ENCODE peak calls at places on chromosomes 1 and 21, in four cellular contexts. J is K562, B is GM12878, C is HepG2. O is an unnamed sample.

GRCh38 chr21:46065215-46065992 is 32.5 kb upstream of the COL6A2 start:
- DNase-seq in J (no peak), B (no peak), C (no peak), O (no peak)

GRCh38 chr1:3865606-3866160 is 8.4 kb downstream of the DFFB start:
- DNase-seq in J (no peak), B (no peak), C (no peak), O (no peak)

GRCh38 chr1:119968068-119968492 is 71.8 kb upstream of the ADAM30 start:
- DNase-seq in J (peak), B (peak), C (peak), O (peak)

GRCh38 chr1:109187127-109187526 is 26.6 kb upstream of the SARS1 start:
- DNase-seq in J (peak), B (no peak), C (no peak), O (no peak)

GRCh38 chr1:112057736-112058135 is 68.3 kb upstream of the KCND3 start:
- DNase-seq in J (no peak), B (no peak), C (no peak), O (no peak)

GRCh38 chr1:14723401-14723800 is 124.9 kb downstream of the KAZN start:
- DNase-seq in J (no peak), B (no peak), C (no peak), O (no peak)

GRCh38 chr1:68057564-68057963 is 7.1 kb upstream of the DIRAS3 start:
- DNase-seq in J (no peak), B (no peak), C (no peak), O (no peak)

GRCh38 chr1:60169206-60169605 is 95.6 kb upstream of the C1orf87 start:
- DNase-seq in J (no peak), B (no peak), C (no peak), O (no peak)

GRCh38 chr1:191174298-191174697 is 696.6 kb upstream of the BRINP3 start:
- DNase-seq in J (no peak), B (peak), C (no peak), O (no peak)

GRCh38 chr1:52668711-52669110 is 29.4 kb downstream of the COA7 start:
- DNase-seq in J (no peak), B (no peak), C (no peak), O (no peak)

GRCh38 chr1:43366179-43366578 is 1.6 kb downstream of the ELOVL1 start:
- DNase-seq in J (peak), B (no peak), C (no peak), O (no peak)

GRCh38 chr21:26769613-26770188 is 75.5 kb downstream of the ADAMTS1 start:
- DNase-seq in J (no peak), B (no peak), C (no peak), O (peak)

GRCh38 chr1:91526496-91526895 is 25.8 kb downstream of the CDC7 start:
- DNase-seq in J (no peak), B (no peak), C (no peak), O (no peak)

GRCh38 chr1:91583326-91583755 is 82.7 kb downstream of the CDC7 start:
- DNase-seq in J (no peak), B (no peak), C (no peak), O (no peak)

GRCh38 chr1:109786107-109786470 is 22.4 kb upstream of the EPS8L3 start:
- DNase-seq in J (no peak), B (no peak), C (no peak), O (no peak)

GRCh38 chr1:158028956-158029355 is 35.5 kb downstream of the KIRREL1 start:
- DNase-seq in J (no peak), B (no peak), C (no peak), O (no peak)

GRCh38 chr1:155044812-155045690 is 6.1 kb upstream of the ADAM15 start:
- DNase-seq in J (peak), B (no peak), C (peak), O (peak)

GRCh38 chr1:218611916-218612580 is 266.9 kb downstream of the TGFB2 start:
- DNase-seq in J (no peak), B (no peak), C (no peak), O (no peak)

GRCh38 chr1:59701376-59701775 is 113.4 kb upstream of the HOOK1 start:
- DNase-seq in J (no peak), B (no peak), C (no peak), O (no peak)

GRCh38 chr1:43067856-43068751 is 104.0 kb downstream of the EBNA1BP2 start:
- DNase-seq in J (no peak), B (no peak), C (no peak), O (no peak)

GRCh38 chr1:239811211-239811902 is 280.3 kb upstream of the FMN2 start:
- DNase-seq in J (no peak), B (no peak), C (no peak), O (no peak)

GRCh38 chr1:44406761-44407429 is 1.8 kb downstream of the RNF220 start:
- DNase-seq in J (no peak), B (no peak), C (no peak), O (no peak)

GRCh38 chr1:87024936-87025537 is 110.6 kb downstream of the HS2ST1 start:
- DNase-seq in J (peak), B (no peak), C (peak), O (peak)

GRCh38 chr1:233244183-233244582 is 51.3 kb downstream of the PCNX2 start:
- DNase-seq in J (no peak), B (no peak), C (peak), O (peak)

GRCh38 chr1:168452329-168452728 is 91.5 kb downstream of the XCL2 start:
- DNase-seq in J (peak), B (no peak), C (no peak), O (no peak)

GRCh38 chr1:2414297-2414958 is 2.1 kb upstream of the PEX10 start:
- DNase-seq in J (peak), B (peak), C (peak), O (peak)

GRCh38 chr1:86753700-86754099 is 49.3 kb downstream of the SH3GLB1 start:
- DNase-seq in J (no peak), B (no peak), C (peak), O (no peak)

GRCh38 chr1:225299624-225300023 is 128.2 kb downstream of the LBR start:
- DNase-seq in J (no peak), B (no peak), C (no peak), O (no peak)

GRCh38 chr1:241167121-241167619 is 189.8 kb downstream of the RGS7 start:
- DNase-seq in J (no peak), B (no peak), C (no peak), O (peak)

GRCh38 chr1:68204965-68205630 is 27.2 kb downstream of the WLS start:
- DNase-seq in J (no peak), B (no peak), C (no peak), O (no peak)

GRCh38 chr1:184805667-184806295 is 51.1 kb upstream of the EDEM3 start:
- DNase-seq in J (peak), B (peak), C (peak), O (peak)

GRCh38 chr1:208670778-208671177 is 426.6 kb upstream of the PLXNA2 start:
- DNase-seq in J (no peak), B (no peak), C (no peak), O (no peak)

DNA sequence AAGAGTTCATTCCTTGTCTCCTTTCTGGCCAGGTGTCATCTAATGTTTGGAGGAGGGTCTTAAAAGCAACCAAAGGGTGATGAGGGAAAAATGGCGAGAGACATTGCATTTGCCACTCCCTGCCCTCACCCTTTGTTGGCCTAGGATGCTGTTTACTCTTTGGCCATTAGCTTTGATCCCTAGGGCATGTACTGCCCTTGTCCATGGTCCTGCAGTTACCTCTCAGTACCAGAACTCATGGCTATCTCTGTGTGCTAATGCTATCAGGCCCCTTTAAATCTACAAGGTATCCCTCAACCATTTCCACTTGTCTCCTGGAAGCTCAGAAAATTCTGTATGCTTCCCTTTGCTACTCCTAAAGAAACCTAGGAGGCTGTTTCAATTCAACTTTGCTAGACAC is 424.8 kb upstream of the PLXNA2 start:
- DNase-seq in J (no peak), B (no peak), C (no peak), O (no peak)
- TF ChIP-seq POLR2AphosphoS2 in J (no peak), B (no peak), C (no peak), O (no peak)

DNA sequence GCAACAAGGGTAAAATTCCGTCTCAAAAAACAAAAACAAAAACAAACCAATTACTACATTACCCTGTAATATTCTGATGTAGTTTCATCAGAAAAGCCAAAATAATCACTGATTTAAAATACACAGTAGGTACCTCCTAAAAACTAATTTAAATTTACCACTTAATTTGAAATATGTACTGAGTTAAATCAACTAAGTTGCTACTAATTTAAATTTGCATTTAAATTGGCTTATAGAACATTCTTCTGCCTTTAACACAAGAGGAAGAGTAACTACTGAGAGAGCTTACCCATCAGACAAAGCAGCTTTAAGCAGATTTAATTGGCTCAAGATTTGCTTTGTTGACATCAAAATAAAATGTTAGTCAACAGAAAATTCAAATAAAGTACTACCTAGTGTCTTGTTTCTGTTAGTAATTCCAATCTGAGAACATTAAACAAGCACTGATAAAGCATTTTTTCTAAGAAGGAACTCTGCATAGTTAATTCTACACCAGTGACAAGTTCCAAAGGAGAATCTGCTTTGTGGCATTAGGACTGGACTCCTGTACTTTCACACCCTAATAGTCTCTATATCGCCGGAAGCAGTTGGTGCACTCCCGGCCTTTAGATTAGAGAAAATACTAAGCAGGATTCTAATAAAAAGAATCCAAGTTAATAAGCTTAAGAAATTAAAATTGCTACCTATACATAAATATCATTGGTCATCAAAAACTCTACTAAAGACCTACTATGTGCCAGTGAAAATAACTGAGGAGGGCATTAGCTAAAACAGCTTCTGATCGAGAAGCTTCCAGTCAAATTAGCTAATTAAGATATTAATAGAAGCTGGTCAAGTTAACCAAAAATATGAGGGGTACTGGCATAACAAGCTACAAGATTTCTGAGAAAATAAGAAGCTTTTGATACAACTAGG is 8.4 kb downstream of the LUZP1 start:
- DNase-seq in J (no peak), B (no peak), C (peak), O (no peak)
- TF ChIP-seq POLR2AphosphoS2 in J (no peak), B (no peak), C (no peak), O (no peak)

DNA sequence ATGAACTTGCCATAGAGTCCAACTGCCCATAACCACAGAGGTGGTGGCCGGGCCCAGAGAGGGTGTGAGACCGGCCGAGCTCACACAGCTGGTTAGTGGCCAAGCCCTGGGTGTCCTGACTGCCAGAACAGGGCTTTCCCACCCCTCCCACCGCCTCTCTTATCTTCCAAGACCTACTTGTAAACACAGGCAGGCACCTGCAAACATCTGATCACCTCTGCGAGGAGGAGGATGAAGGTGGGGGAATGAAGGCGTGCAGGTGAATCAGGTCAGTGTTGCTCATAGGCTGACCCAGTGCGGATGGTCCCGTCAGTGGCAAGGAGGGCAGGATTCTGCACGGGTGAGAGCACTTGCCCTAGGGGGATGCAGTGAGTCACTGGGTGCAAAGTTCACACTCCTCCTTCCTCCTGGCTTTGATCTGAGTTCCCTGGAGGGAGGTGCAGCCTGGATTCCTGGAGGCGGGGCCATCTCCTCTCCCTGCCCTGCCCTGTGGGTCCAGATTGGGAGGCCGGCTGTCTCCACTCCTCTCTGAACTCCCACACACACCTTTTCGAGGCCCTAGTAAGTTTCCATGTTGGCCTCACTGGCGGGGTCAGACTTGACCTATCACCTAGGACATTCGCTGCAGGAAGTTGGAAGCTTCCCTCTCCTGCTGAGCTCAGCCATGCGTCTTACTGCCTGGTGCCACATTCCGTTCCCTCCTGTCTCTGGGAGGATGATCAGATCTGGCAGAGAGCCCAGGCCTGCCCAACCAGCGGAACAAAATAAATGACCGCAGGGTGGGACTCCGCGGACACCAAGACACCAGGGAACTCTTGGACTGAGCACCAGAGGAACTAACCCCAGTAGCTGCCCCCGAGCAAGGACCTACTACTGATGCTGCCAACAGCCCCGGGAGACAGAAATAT is 7.3 kb downstream of the UQCRHL start:
- DNase-seq in J (peak), B (no peak), C (peak), O (peak)
- TF ChIP-seq POLR2AphosphoS2 in J (no peak), B (no peak), C (no peak), O (no peak)

DNA sequence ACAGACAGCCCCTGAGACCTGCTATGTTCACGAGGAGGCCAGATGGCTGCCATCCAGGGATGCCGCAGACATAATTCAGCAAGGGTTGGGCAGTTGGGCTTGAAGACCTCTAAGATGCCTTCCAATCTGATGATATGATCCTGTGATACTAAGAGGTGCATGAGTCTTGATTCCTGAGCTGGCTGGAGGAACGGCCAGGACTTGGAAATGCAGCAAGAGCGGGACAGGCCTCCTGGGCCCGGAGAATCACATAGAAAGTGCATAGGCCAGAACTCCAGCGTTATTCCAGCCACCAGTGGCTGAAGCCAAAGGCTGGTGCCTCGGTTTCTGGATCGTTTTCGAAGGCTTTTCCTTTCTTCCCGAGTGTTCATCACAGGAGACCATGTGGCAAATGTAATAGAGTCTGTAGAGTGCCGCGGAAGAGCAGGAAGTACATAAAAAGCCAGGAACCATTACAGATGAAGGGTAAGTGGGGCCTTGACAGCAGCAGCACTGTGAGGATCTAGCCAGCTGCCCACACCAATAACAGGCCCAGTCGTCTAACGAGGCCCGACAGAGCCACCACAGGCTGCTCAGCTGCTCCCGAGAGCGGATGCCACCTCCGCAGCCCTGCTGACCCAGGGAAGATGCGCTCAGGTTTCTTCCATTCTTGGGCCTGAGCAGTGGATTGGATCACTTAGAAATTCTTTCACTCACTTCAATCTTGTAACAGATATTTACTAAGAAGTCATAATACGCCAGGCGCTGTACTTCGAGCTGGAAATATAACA is 14.0 kb upstream of the LHX4 start:
- DNase-seq in J (no peak), B (no peak), C (no peak), O (no peak)
- TF ChIP-seq POLR2AphosphoS2 in J (no peak), B (no peak), C (no peak), O (no peak)

O was measured in A549.